ENCODE peak calls at places on chromosomes 13 and 19, in eight cellular contexts. C is HFF-Myc; K is GM19239; V is sciatic nerve; A is activated CD8-positive, alpha-beta memory T cell treated with anti-CD3 and anti-CD28 coated beads for 1 hour; L is heart left ventricle; W is activated CD4-positive, alpha-beta T cell treated with anti-CD3 and anti-CD28 coated beads, Interleukin-2, amount 50 U/mL, for 24 hours; F is stimulated activated CD8-positive, alpha-beta memory T cell treated with anti-CD3 and anti-CD28 coated beads, Interleukin-7, amount 100 ng/mL, for 24 hours. G is an unnamed sample.

GRCh38 chr13:22961835-22962537 is 218.8 kb upstream of the SGCG start:
- DNase-seq in C (no peak), K (no peak), V (peak), A (no peak), L (no peak), W (no peak), F (no peak), G (no peak)

GRCh38 chr19:30046522-30046921 is 104.5 kb downstream of the URI1 start:
- DNase-seq in C (no peak), K (no peak), V (no peak), A (no peak), L (no peak), W (no peak), F (no peak), G (no peak)

GRCh38 chr13:106520205-106521004 is 15.1 kb downstream of the EFNB2 start:
- DNase-seq in C (no peak), K (no peak), V (no peak), A (no peak), L (no peak), W (no peak), F (no peak), G (no peak)

GRCh38 chr13:101178394-101178793 is 237.9 kb downstream of the NALCN start:
- DNase-seq in C (no peak), K (no peak), V (no peak), A (no peak), L (no peak), W (no peak), F (no peak), G (no peak)

GRCh38 chr19:5434970-5435641 is 20.1 kb upstream of the ZNRF4 start:
- DNase-seq in C (peak), K (no peak), V (no peak), A (no peak), L (no peak), W (peak), F (peak), G (no peak)

GRCh38 chr19:19528721-19529490 is at the start of gene YJEFN3:
- DNase-seq in C (no peak), K (no peak), V (no peak), A (no peak), L (no peak), W (no peak), F (no peak), G (no peak)

GRCh38 chr13:109395014-109395413 is 391.4 kb downstream of the IRS2 start:
- DNase-seq in C (no peak), K (no peak), V (no peak), A (no peak), L (no peak), W (no peak), F (no peak), G (no peak)

GRCh38 chr19:39196860-39197562 is at the start of gene NCCRP1:
- DNase-seq in C (no peak), K (no peak), V (no peak), A (no peak), L (no peak), W (no peak), F (no peak), G (no peak)

GRCh38 chr13:94967183-94968039 is 255.1 kb upstream of the SOX21 start:
- DNase-seq in C (no peak), K (no peak), V (no peak), A (no peak), L (no peak), W (no peak), F (no peak), G (no peak)

GRCh38 chr13:109010912-109011311 is 381.5 kb downstream of the MYO16 start:
- DNase-seq in C (no peak), K (no peak), V (no peak), A (no peak), L (no peak), W (no peak), F (no peak), G (no peak)

GRCh38 chr13:85040176-85040660 is 759.0 kb downstream of the SLITRK6 start:
- DNase-seq in C (no peak), K (no peak), V (no peak), A (no peak), L (no peak), W (no peak), F (no peak), G (no peak)

GRCh38 chr13:29503041-29503837 is 92.2 kb downstream of the SLC7A1 start:
- DNase-seq in C (no peak), K (no peak), V (no peak), A (no peak), L (no peak), W (no peak), F (no peak), G (no peak)

GRCh38 chr13:87884874-87885273 is 213.7 kb downstream of the SLITRK5 start:
- DNase-seq in C (no peak), K (no peak), V (no peak), A (no peak), L (no peak), W (no peak), F (no peak), G (no peak)

GRCh38 chr19:33686246-33686645 is 64.5 kb downstream of the CHST8 start:
- DNase-seq in C (no peak), K (no peak), V (peak), A (no peak), L (no peak), W (no peak), F (no peak), G (no peak)

GRCh38 chr19:20470345-20471119 is 95.0 kb downstream of the ZNF737 start:
- DNase-seq in C (no peak), K (no peak), V (no peak), A (no peak), L (no peak), W (no peak), F (no peak), G (no peak)

GRCh38 chr19:18605546-18606280 is 886 bp downstream of the CRLF1 start:
- DNase-seq in C (no peak), K (no peak), V (no peak), A (no peak), L (no peak), W (no peak), F (no peak), G (no peak)

GRCh38 chr19:35848486-35848885 is 3.8 kb downstream of the NPHS1 start:
- DNase-seq in C (no peak), K (no peak), V (no peak), A (no peak), L (no peak), W (no peak), F (no peak), G (no peak)

GRCh38 chr19:35254341-35255297 is 5.8 kb downstream of the LSR start:
- DNase-seq in C (no peak), K (no peak), V (no peak), A (no peak), L (peak), W (no peak), F (no peak), G (no peak)

GRCh38 chr13:46146898-46147297 is 35.1 kb downstream of the LCP1 start:
- DNase-seq in C (no peak), K (no peak), V (no peak), A (no peak), L (no peak), W (no peak), F (no peak), G (no peak)

GRCh38 chr13:45621950-45622349 is 6.4 kb upstream of the ERICH6B start:
- DNase-seq in C (no peak), K (no peak), V (no peak), A (no peak), L (no peak), W (no peak), F (no peak), G (no peak)

GRCh38 chr19:28966737-28967401 is 246.1 kb downstream of the UQCRFS1 start:
- DNase-seq in C (no peak), K (no peak), V (no peak), A (no peak), L (no peak), W (no peak), F (no peak), G (no peak)

GRCh38 chr19:55666343-55667005 is 8.6 kb upstream of the EPN1 start:
- DNase-seq in C (no peak), K (no peak), V (no peak), A (no peak), L (no peak), W (no peak), F (no peak), G (no peak)

GRCh38 chr13:27188239-27188638 is 16.6 kb upstream of the USP12 start:
- DNase-seq in C (no peak), K (no peak), V (no peak), A (no peak), L (no peak), W (no peak), F (no peak), G (no peak)

GRCh38 chr13:46339035-46339666 is 47.9 kb downstream of the RUBCNL start:
- DNase-seq in C (no peak), K (no peak), V (peak), A (no peak), L (peak), W (no peak), F (no peak), G (no peak)

GRCh38 chr13:39016789-39017188 is 21.1 kb downstream of the PROSER1 start:
- DNase-seq in C (no peak), K (no peak), V (no peak), A (no peak), L (no peak), W (peak), F (no peak), G (no peak)

GRCh38 chr13:65959305-65959704 is 1270.8 kb downstream of the PCDH9 start:
- DNase-seq in C (no peak), K (no peak), V (no peak), A (no peak), L (no peak), W (no peak), F (no peak), G (no peak)

GRCh38 chr13:104805346-104805745 is 1730.1 kb downstream of the EFNB2 start:
- DNase-seq in C (no peak), K (no peak), V (no peak), A (no peak), L (no peak), W (no peak), F (no peak), G (no peak)

G was measured in GM18507.